ENCODE peak calls at places on chromosomes 3 and 15, in eight cellular contexts. E is IMR-90; C is Peyer's patch; N is cardiac muscle cell; B is ACHN; P is iris pigment epithelial cell; H is CD4-positive, alpha-beta T cell; G is naive thymus-derived CD8-positive, alpha-beta T cell. A is an unnamed sample.
A peak's percentile ranks its signal among the peaks of the same experiment; 100 is the strongest.

GRCh38 chr15:63500265-63501250 is 3.8 kb upstream of the USP3 start:
- DNase-seq in E (no peak), C (no peak), N (no peak), B (peak; percentile 80), P (no peak), H (no peak), G (no peak), A (no peak)

GRCh38 chr3:68142331-68142887 is 488.0 kb upstream of the SUCLG2 start:
- DNase-seq in E (no peak), C (no peak), N (no peak), B (no peak), P (no peak), H (no peak), G (no peak), A (no peak)

GRCh38 chr15:35751421-35752133 is 205.6 kb upstream of the DPH6 start:
- DNase-seq in E (peak; percentile 78), C (peak; percentile 36), N (peak; percentile 89), B (peak; percentile 66), P (peak; percentile 78), H (no peak), G (peak; percentile 19), A (peak; percentile 56)

GRCh38 chr15:51281368-51281967 is 56.9 kb downstream of the CYP19A1 start:
- DNase-seq in E (peak; percentile 53), C (no peak), N (peak; percentile 76), B (peak; percentile 34), P (peak; percentile 59), H (no peak), G (no peak), A (peak; percentile 52)

GRCh38 chr3:52004158-52004787 is 8.6 kb upstream of the RPL29 start:
- DNase-seq in E (peak; percentile 48), C (no peak), N (peak; percentile 88), B (no peak), P (peak; percentile 37), H (no peak), G (no peak), A (peak; percentile 48)

GRCh38 chr15:75542386-75542797 is 36.7 kb downstream of the PTPN9 start:
- DNase-seq in E (no peak), C (no peak), N (peak; percentile 42), B (peak; percentile 33), P (no peak), H (no peak), G (no peak), A (no peak)

GRCh38 chr3:156685752-156686151 is 11.4 kb downstream of the TIPARP start:
- DNase-seq in E (no peak), C (no peak), N (no peak), B (no peak), P (no peak), H (no peak), G (no peak), A (no peak)

GRCh38 chr3:8597515-8597853 is 47.1 kb downstream of the SSUH2 start:
- DNase-seq in E (no peak), C (no peak), N (no peak), B (no peak), P (no peak), H (no peak), G (no peak), A (no peak)

GRCh38 chr15:40754574-40754882 is 526 bp downstream of the RMDN3 start:
- DNase-seq in E (no peak), C (peak; percentile 27), N (peak; percentile 32), B (no peak), P (peak; percentile 40), H (no peak), G (no peak), A (no peak)

GRCh38 chr3:42161050-42161935 is 70.1 kb downstream of the TRAK1 start:
- DNase-seq in E (peak; percentile 50), C (no peak), N (no peak), B (no peak), P (peak; percentile 66), H (no peak), G (no peak), A (no peak)

GRCh38 chr3:45064512-45065372 is 38.6 kb downstream of the CLEC3B start:
- DNase-seq in E (peak; percentile 94), C (no peak), N (no peak), B (no peak), P (peak; percentile 77), H (no peak), G (no peak), A (no peak)

GRCh38 chr15:69074843-69075224 is 60.3 kb downstream of the NOX5 start:
- DNase-seq in E (no peak), C (no peak), N (peak; percentile 62), B (no peak), P (peak; percentile 32), H (no peak), G (no peak), A (peak; percentile 60)

GRCh38 chr3:61863579-61863978 is 302.2 kb downstream of the PTPRG start:
- DNase-seq in E (no peak), C (no peak), N (no peak), B (no peak), P (no peak), H (no peak), G (no peak), A (no peak)

GRCh38 chr3:63576826-63577225 is 75.6 kb upstream of the SNTN start:
- DNase-seq in E (no peak), C (no peak), N (no peak), B (no peak), P (no peak), H (no peak), G (no peak), A (no peak)

GRCh38 chr3:75951941-75952340 is 166.6 kb upstream of the ZNF717 start:
- DNase-seq in E (peak; percentile 4), C (no peak), N (no peak), B (no peak), P (peak; percentile 70), H (no peak), G (no peak), A (no peak)

GRCh38 chr15:90774731-90775521 is 57.8 kb downstream of the BLM start:
- DNase-seq in E (peak; percentile 89), C (no peak), N (no peak), B (peak; percentile 74), P (peak; percentile 79), H (no peak), G (no peak), A (no peak)

GRCh38 chr3:23624305-23624704 is 181.4 kb upstream of the UBE2E1 start:
- DNase-seq in E (peak; percentile 18), C (no peak), N (no peak), B (no peak), P (peak; percentile 31), H (no peak), G (no peak), A (no peak)

GRCh38 chr3:190694335-190695001 is 168.0 kb downstream of the GMNC start:
- DNase-seq in E (no peak), C (no peak), N (no peak), B (no peak), P (no peak), H (no peak), G (no peak), A (no peak)

GRCh38 chr3:65561617-65562016 is 477.1 kb downstream of the MAGI1 start:
- DNase-seq in E (no peak), C (no peak), N (no peak), B (no peak), P (no peak), H (no peak), G (no peak), A (no peak)

GRCh38 chr3:107222927-107223326 is 154.3 kb upstream of the CCDC54 start:
- DNase-seq in E (peak; percentile 88), C (no peak), N (no peak), B (no peak), P (peak; percentile 87), H (no peak), G (no peak), A (no peak)

GRCh38 chr3:171257251-171258179 is 202.7 kb downstream of the TNIK start:
- DNase-seq in E (peak; percentile 65), C (no peak), N (peak; percentile 15), B (no peak), P (peak; percentile 41), H (no peak), G (no peak), A (no peak)

GRCh38 chr3:56878046-56878445 is 76.3 kb upstream of the ARHGEF3 start:
- DNase-seq in E (peak; percentile 24), C (no peak), N (peak; percentile 4), B (no peak), P (no peak), H (peak; percentile 29), G (peak; percentile 51), A (no peak)

GRCh38 chr15:87608238-87609028 is 648.1 kb downstream of the NTRK3 start:
- DNase-seq in E (no peak), C (no peak), N (no peak), B (no peak), P (no peak), H (no peak), G (no peak), A (no peak)